ENCODE peak calls at places on chromosomes 7 and 10, in five cellular contexts. One of them, this sample, is unnamed.

GRCh38 chr10:31032515-31033132 is 959 bp upstream of the ZNF438 start:
- DNase-seq in activated CD8-positive, alpha-beta memory T cell treated with anti-CD3 and anti-CD28 coated beads, Interleukin-2, amount 10 ng/mL, durations not matched to agents 7 days and 5 days: no peak
- DNase-seq in endothelial cell: no peak
- DNase-seq in posterior cingulate gyrus: no peak
- DNase-seq in ELR: no peak
- DNase-seq in this sample: no peak

GRCh38 chr10:125037145-125037544 is 95.2 kb downstream of the ZRANB1 start:
- DNase-seq in activated CD8-positive, alpha-beta memory T cell treated with anti-CD3 and anti-CD28 coated beads, Interleukin-2, amount 10 ng/mL, durations not matched to agents 7 days and 5 days: no peak
- DNase-seq in endothelial cell: no peak
- DNase-seq in posterior cingulate gyrus: no peak
- DNase-seq in ELR: peak
- DNase-seq in this sample: no peak

GRCh38 chr7:34058791-34059550 is 153.6 kb downstream of the BMPER start:
- DNase-seq in activated CD8-positive, alpha-beta memory T cell treated with anti-CD3 and anti-CD28 coated beads, Interleukin-2, amount 10 ng/mL, durations not matched to agents 7 days and 5 days: no peak
- DNase-seq in endothelial cell: no peak
- DNase-seq in posterior cingulate gyrus: no peak
- DNase-seq in ELR: no peak
- DNase-seq in this sample: peak

GRCh38 chr10:14859775-14860174 is 18.9 kb upstream of the SUV39H2 start:
- DNase-seq in activated CD8-positive, alpha-beta memory T cell treated with anti-CD3 and anti-CD28 coated beads, Interleukin-2, amount 10 ng/mL, durations not matched to agents 7 days and 5 days: no peak
- DNase-seq in endothelial cell: no peak
- DNase-seq in posterior cingulate gyrus: no peak
- DNase-seq in ELR: no peak
- DNase-seq in this sample: no peak

GRCh38 chr10:56258378-56258777 is 102.7 kb downstream of the ZWINT start:
- DNase-seq in activated CD8-positive, alpha-beta memory T cell treated with anti-CD3 and anti-CD28 coated beads, Interleukin-2, amount 10 ng/mL, durations not matched to agents 7 days and 5 days: no peak
- DNase-seq in endothelial cell: no peak
- DNase-seq in posterior cingulate gyrus: no peak
- DNase-seq in ELR: no peak
- DNase-seq in this sample: no peak

GRCh38 chr7:121832347-121832746 is 40.6 kb upstream of the PTPRZ1 start:
- DNase-seq in activated CD8-positive, alpha-beta memory T cell treated with anti-CD3 and anti-CD28 coated beads, Interleukin-2, amount 10 ng/mL, durations not matched to agents 7 days and 5 days: no peak
- DNase-seq in endothelial cell: no peak
- DNase-seq in posterior cingulate gyrus: no peak
- DNase-seq in ELR: no peak
- DNase-seq in this sample: peak

GRCh38 chr7:47153076-47153475 is 428.8 kb downstream of the TNS3 start:
- DNase-seq in activated CD8-positive, alpha-beta memory T cell treated with anti-CD3 and anti-CD28 coated beads, Interleukin-2, amount 10 ng/mL, durations not matched to agents 7 days and 5 days: no peak
- DNase-seq in endothelial cell: no peak
- DNase-seq in posterior cingulate gyrus: no peak
- DNase-seq in ELR: peak
- DNase-seq in this sample: no peak

GRCh38 chr7:5429857-5430611 is 6.4 kb upstream of the TNRC18 start:
- DNase-seq in activated CD8-positive, alpha-beta memory T cell treated with anti-CD3 and anti-CD28 coated beads, Interleukin-2, amount 10 ng/mL, durations not matched to agents 7 days and 5 days: no peak
- DNase-seq in endothelial cell: no peak
- DNase-seq in posterior cingulate gyrus: no peak
- DNase-seq in ELR: peak
- DNase-seq in this sample: no peak

GRCh38 chr10:130968511-130968910 is 343.0 kb downstream of the TCERG1L start:
- DNase-seq in activated CD8-positive, alpha-beta memory T cell treated with anti-CD3 and anti-CD28 coated beads, Interleukin-2, amount 10 ng/mL, durations not matched to agents 7 days and 5 days: no peak
- DNase-seq in endothelial cell: no peak
- DNase-seq in posterior cingulate gyrus: no peak
- DNase-seq in ELR: no peak
- DNase-seq in this sample: no peak

GRCh38 chr7:95794917-95795515 is 22.7 kb downstream of the DYNC1I1 start:
- DNase-seq in activated CD8-positive, alpha-beta memory T cell treated with anti-CD3 and anti-CD28 coated beads, Interleukin-2, amount 10 ng/mL, durations not matched to agents 7 days and 5 days: no peak
- DNase-seq in endothelial cell: peak
- DNase-seq in posterior cingulate gyrus: no peak
- DNase-seq in ELR: peak
- DNase-seq in this sample: no peak

GRCh38 chr7:157027568-157028527 is 17.4 kb upstream of the MNX1 start:
- DNase-seq in activated CD8-positive, alpha-beta memory T cell treated with anti-CD3 and anti-CD28 coated beads, Interleukin-2, amount 10 ng/mL, durations not matched to agents 7 days and 5 days: no peak
- DNase-seq in endothelial cell: no peak
- DNase-seq in posterior cingulate gyrus: no peak
- DNase-seq in ELR: peak
- DNase-seq in this sample: no peak